ENCODE peak calls at places on chromosomes 16 and 17, in eight cellular contexts. Q, L, V, K, Z, D, S and O are unnamed samples.

GRCh38 chr16:17784073-17784472 is 313.3 kb upstream of the XYLT1 start:
- DNase-seq in Q (no peak), L (no peak), V (no peak), K (peak), Z (no peak), D (no peak), S (peak), O (no peak)

GRCh38 chr16:53605979-53606378 is 97.7 kb downstream of the RPGRIP1L start:
- DNase-seq in Q (no peak), L (no peak), V (no peak), K (no peak), Z (no peak), D (no peak), S (no peak), O (no peak)

GRCh38 chr17:81048827-81049371 is 13.9 kb downstream of the BAIAP2 start:
- DNase-seq in Q (no peak), L (no peak), V (no peak), K (no peak), Z (no peak), D (no peak), S (no peak), O (no peak)

GRCh38 chr16:56915311-56916105 is 16.4 kb upstream of the HERPUD1 start:
- DNase-seq in Q (no peak), L (no peak), V (no peak), K (no peak), Z (no peak), D (no peak), S (no peak), O (no peak)

GRCh38 chr17:42107597-42108576 is 4.6 kb downstream of the DHX58 start:
- DNase-seq in Q (peak), L (peak), V (no peak), K (peak), Z (peak), D (peak), S (peak), O (peak)

GRCh38 chr16:73064227-73064995 is 16.5 kb upstream of the ZFHX3 start:
- DNase-seq in Q (no peak), L (no peak), V (no peak), K (no peak), Z (no peak), D (no peak), S (no peak), O (no peak)

GRCh38 chr17:9780552-9780951 is 10.8 kb downstream of the DHRS7C start:
- DNase-seq in Q (no peak), L (no peak), V (no peak), K (no peak), Z (no peak), D (no peak), S (no peak), O (no peak)

GRCh38 chr17:32835291-32835761 is 41.6 kb downstream of the MYO1D start:
- DNase-seq in Q (no peak), L (no peak), V (no peak), K (no peak), Z (no peak), D (no peak), S (no peak), O (no peak)

GRCh38 chr16:2818278-2818876 is 1.3 kb downstream of the PRSS21 start:
- DNase-seq in Q (no peak), L (no peak), V (no peak), K (no peak), Z (no peak), D (no peak), S (no peak), O (no peak)

GRCh38 chr17:17381438-17382059 is 78.4 kb downstream of the NT5M start:
- DNase-seq in Q (no peak), L (no peak), V (no peak), K (no peak), Z (no peak), D (no peak), S (no peak), O (no peak)